ENCODE peak calls at places on chromosome X, in eight cellular contexts. G, Q, B, W, L, U, T and C are unnamed samples.

GRCh38 chrX:39501822-39502221 is 595.9 kb downstream of the BCOR start:
- DNase-seq in G (no peak), Q (no peak), B (no peak), W (no peak), L (no peak), U (no peak), T (no peak), C (no peak)

GRCh38 chrX:108412783-108413182 is 25.4 kb downstream of the COL4A6 start:
- DNase-seq in G (no peak), Q (no peak), B (no peak), W (no peak), L (no peak), U (no peak), T (no peak), C (no peak)

GRCh38 chrX:100449696-100450606 is 39.9 kb upstream of the PCDH19 start:
- DNase-seq in G (no peak), Q (no peak), B (no peak), W (peak; percentile 0), L (no peak), U (peak; percentile 65), T (no peak), C (no peak)

GRCh38 chrX:136856050-136856449 is 24.5 kb downstream of the RBMX start:
- DNase-seq in G (no peak), Q (no peak), B (no peak), W (no peak), L (no peak), U (no peak), T (no peak), C (no peak)

GRCh38 chrX:29090811-29091210 is 503.6 kb downstream of the IL1RAPL1 start:
- DNase-seq in G (no peak), Q (no peak), B (no peak), W (peak; percentile 1), L (no peak), U (peak; percentile 26), T (no peak), C (peak; percentile 6)

GRCh38 chrX:155070663-155070974 is 317 bp downstream of the CMC4 start:
- DNase-seq in G (no peak), Q (no peak), B (no peak), W (no peak), L (peak; percentile 36), U (peak; percentile 28), T (no peak), C (no peak)

GRCh38 chrX:74085642-74086236 is 218.2 kb upstream of the ZCCHC13 start:
- DNase-seq in G (no peak), Q (no peak), B (peak; percentile 56), W (no peak), L (no peak), U (no peak), T (no peak), C (no peak)

GRCh38 chrX:119755981-119756533 is 2.3 kb upstream of the SOWAHD start:
- DNase-seq in G (no peak), Q (no peak), B (peak; percentile 14), W (peak; percentile 80), L (no peak), U (no peak), T (peak; percentile 85), C (no peak)

GRCh38 chrX:4043951-4044350 is 330.5 kb upstream of the PRKX start:
- DNase-seq in G (no peak), Q (no peak), B (no peak), W (no peak), L (no peak), U (no peak), T (no peak), C (no peak)

GRCh38 chrX:134167804-134168203 is 69.2 kb upstream of the CCDC160 start:
- DNase-seq in G (no peak), Q (no peak), B (no peak), W (no peak), L (no peak), U (no peak), T (no peak), C (no peak)

GRCh38 chrX:103254171-103254824 is 657 bp downstream of the TCEAL8 start:
- DNase-seq in G (peak; percentile 48), Q (peak; percentile 66), B (peak; percentile 5), W (peak; percentile 24), L (peak; percentile 48), U (peak; percentile 49), T (peak; percentile 3), C (peak; percentile 21)

GRCh38 chrX:136227948-136228584 is 23.1 kb downstream of the MAP7D3 start:
- DNase-seq in G (no peak), Q (no peak), B (no peak), W (no peak), L (no peak), U (no peak), T (no peak), C (no peak)

GRCh38 chrX:107562482-107562881 is 65.8 kb upstream of the PRPS1 start:
- DNase-seq in G (no peak), Q (no peak), B (no peak), W (no peak), L (no peak), U (no peak), T (no peak), C (no peak)

GRCh38 chrX:70096052-70096451 is 33.8 kb downstream of the OTUD6A start:
- DNase-seq in G (peak; percentile 12), Q (no peak), B (peak; percentile 8), W (peak; percentile 4), L (peak; percentile 11), U (peak; percentile 31), T (no peak), C (no peak)

GRCh38 chrX:139691843-139692505 is 16.0 kb downstream of the MCF2 start:
- DNase-seq in G (no peak), Q (no peak), B (no peak), W (no peak), L (no peak), U (peak; percentile 1), T (no peak), C (peak; percentile 8)

GRCh38 chrX:18351774-18352173 is 2.7 kb downstream of the SCML2 start:
- DNase-seq in G (no peak), Q (no peak), B (no peak), W (no peak), L (no peak), U (no peak), T (no peak), C (no peak)

GRCh38 chrX:125131146-125131545 is 188.5 kb upstream of the TEX13C start:
- DNase-seq in G (no peak), Q (no peak), B (peak; percentile 2), W (peak; percentile 6), L (no peak), U (no peak), T (no peak), C (no peak)

GRCh38 chrX:41001327-41001726 is 83.9 kb upstream of the USP9X start:
- DNase-seq in G (no peak), Q (no peak), B (peak; percentile 71), W (no peak), L (no peak), U (no peak), T (no peak), C (no peak)

GRCh38 chrX:41002021-41002420 is 83.2 kb upstream of the USP9X start:
- DNase-seq in G (no peak), Q (no peak), B (peak; percentile 64), W (no peak), L (no peak), U (no peak), T (no peak), C (no peak)

GRCh38 chrX:40998123-40998522 is 87.1 kb upstream of the USP9X start:
- DNase-seq in G (no peak), Q (no peak), B (no peak), W (no peak), L (no peak), U (no peak), T (no peak), C (no peak)

GRCh38 chrX:40996886-40997530 is 88.2 kb upstream of the USP9X start:
- DNase-seq in G (peak; percentile 42), Q (no peak), B (peak; percentile 70), W (peak; percentile 93), L (peak; percentile 62), U (peak; percentile 78), T (no peak), C (peak; percentile 36)
- TF ChIP-seq MAX in G (no peak), Q (no peak), B (no peak), W (peak; percentile 38), L (no peak), U (no peak), T (no peak), C (no peak)

DNA sequence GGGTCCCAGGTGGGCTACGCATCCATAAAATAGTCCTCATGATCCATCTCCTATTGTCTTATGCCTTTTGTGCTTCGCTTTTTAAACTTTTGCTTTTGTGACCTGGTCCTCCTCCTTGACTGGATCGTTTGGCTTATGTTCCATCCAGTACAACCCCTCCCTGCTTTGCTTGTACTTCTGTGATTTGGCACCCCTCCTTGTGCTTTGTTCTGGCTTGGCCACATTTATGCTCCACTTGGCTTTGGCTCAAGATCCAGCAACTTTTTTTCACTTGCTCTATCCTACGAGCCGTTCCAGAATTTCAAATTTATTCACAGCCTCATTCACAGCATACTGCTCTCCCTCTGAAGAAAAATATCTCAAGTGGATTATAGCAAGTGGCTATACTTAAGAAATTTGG is 28.0 kb upstream of the GLRA2 start:
- DNase-seq in G (no peak), Q (no peak), B (no peak), W (no peak), L (no peak), U (no peak), T (no peak), C (no peak)
- TF ChIP-seq POLR2A in G (no peak), Q (no peak), B (no peak), W (no peak), L (no peak), U (no peak), T (no peak), C (no peak)

GRCh38 chrX:152428596-152428995 is 22.5 kb downstream of the GABRA3 start:
- DNase-seq in G (no peak), Q (no peak), B (no peak), W (no peak), L (no peak), U (no peak), T (no peak), C (no peak)

GRCh38 chrX:152428089-152428488 is 23.0 kb downstream of the GABRA3 start:
- DNase-seq in G (no peak), Q (no peak), B (no peak), W (no peak), L (no peak), U (no peak), T (no peak), C (no peak)
- TF ChIP-seq MAX in G (no peak), Q (no peak), B (no peak), W (no peak), L (no peak), U (no peak), T (no peak), C (no peak)

DNA sequence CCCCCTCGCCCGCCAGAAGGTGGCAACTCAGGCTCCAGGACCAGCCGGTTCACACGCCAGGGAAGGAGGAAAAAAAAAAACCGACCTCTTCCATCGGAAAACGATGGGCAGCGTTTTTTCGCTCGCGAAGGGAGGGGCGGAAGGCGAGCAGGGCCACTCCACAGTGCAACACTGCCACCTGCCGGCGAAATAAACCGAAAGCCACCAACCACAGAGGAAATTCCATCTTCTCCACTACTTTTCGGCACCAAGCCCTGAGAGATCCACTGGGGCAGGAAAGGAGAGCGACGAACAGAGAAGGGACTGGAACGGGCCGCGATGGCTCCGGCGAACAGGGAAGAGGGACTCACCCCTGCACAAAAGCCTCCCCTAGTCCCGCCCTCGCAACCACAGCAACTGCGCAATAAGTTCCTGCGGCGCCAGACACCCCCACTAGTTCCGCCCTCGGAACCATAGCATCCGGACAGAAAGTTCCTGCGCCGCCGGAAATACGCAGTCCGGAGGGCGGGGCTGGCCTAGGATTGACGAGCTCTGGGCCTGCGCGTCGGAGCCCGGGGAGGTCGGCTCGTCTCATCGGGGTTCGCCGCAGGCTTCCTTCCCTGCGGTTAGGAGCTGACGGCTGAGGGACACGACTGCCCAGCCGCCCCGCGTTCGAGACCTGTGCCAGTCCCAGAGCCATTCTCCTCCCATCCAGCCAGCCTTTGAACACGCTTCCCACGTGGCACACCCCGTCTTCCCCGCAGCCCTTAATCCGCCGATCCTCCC is 23.4 kb downstream of the FAM156A start:
- DNase-seq in G (peak; percentile 74), Q (peak; percentile 75), B (peak; percentile 81), W (peak; percentile 95), L (peak; percentile 86), U (peak; percentile 91), T (peak; percentile 79), C (peak; percentile 94)
- TF ChIP-seq POLR2A in G (peak; percentile 30), Q (no peak), B (peak; percentile 56), W (peak; percentile 35), L (peak; percentile 83), U (peak; percentile 80), T (peak; percentile 89), C (peak; percentile 81)